ENCODE peak calls at places on chromosomes 3 and 15, in ten cellular contexts. One of them, this sample, is unnamed.

GRCh38 chr15:94177112-94177511 is 54.2 kb upstream of the MCTP2 start:
- DNase-seq in activated naive CD4-positive, alpha-beta T cell: no peak
- DNase-seq in DMS53: no peak
- DNase-seq in cerebellar cortex: no peak
- DNase-seq in CD4-positive, CD25-positive, alpha-beta regulatory T cell: no peak
- DNase-seq in NCI-H460: no peak
- DNase-seq in aorta: no peak
- DNase-seq in A172: no peak
- DNase-seq in activated effector memory CD4-positive, alpha-beta T cell treated with Interleukin-2 at 50 U/mL for 16 hours: no peak
- DNase-seq in BJ: no peak
- DNase-seq in this sample: no peak

GRCh38 chr3:150599611-150600297 is 3.4 kb upstream of the SELENOT start:
- DNase-seq in NCI-H460: no peak
- DNase-seq in CD4-positive, CD25-positive, alpha-beta regulatory T cell: no peak
- DNase-seq in cerebellar cortex: no peak
- DNase-seq in activated naive CD4-positive, alpha-beta T cell: no peak
- DNase-seq in aorta: no peak
- DNase-seq in A172: peak; percentile 90
- DNase-seq in activated effector memory CD4-positive, alpha-beta T cell treated with Interleukin-2 at 50 U/mL for 16 hours: no peak
- DNase-seq in BJ: peak; percentile 28
- DNase-seq in DMS53: no peak
- DNase-seq in this sample: no peak

GRCh38 chr3:69690-70089 is 126.9 kb upstream of the CHL1 start:
- DNase-seq in aorta: no peak
- DNase-seq in CD4-positive, CD25-positive, alpha-beta regulatory T cell: no peak
- DNase-seq in activated naive CD4-positive, alpha-beta T cell: no peak
- DNase-seq in BJ: no peak
- DNase-seq in NCI-H460: peak; percentile 83
- DNase-seq in DMS53: no peak
- DNase-seq in cerebellar cortex: no peak
- DNase-seq in activated effector memory CD4-positive, alpha-beta T cell treated with Interleukin-2 at 50 U/mL for 16 hours: no peak
- DNase-seq in A172: no peak
- DNase-seq in this sample: no peak

GRCh38 chr3:24520101-24520495 is 25.4 kb upstream of the THRB start:
- DNase-seq in DMS53: no peak
- DNase-seq in NCI-H460: no peak
- DNase-seq in cerebellar cortex: no peak
- DNase-seq in BJ: no peak
- DNase-seq in activated naive CD4-positive, alpha-beta T cell: no peak
- DNase-seq in CD4-positive, CD25-positive, alpha-beta regulatory T cell: no peak
- DNase-seq in activated effector memory CD4-positive, alpha-beta T cell treated with Interleukin-2 at 50 U/mL for 16 hours: no peak
- DNase-seq in aorta: no peak
- DNase-seq in A172: no peak
- DNase-seq in this sample: no peak

GRCh38 chr15:36527512-36528162 is 51.8 kb upstream of the CDIN1 start:
- DNase-seq in activated effector memory CD4-positive, alpha-beta T cell treated with Interleukin-2 at 50 U/mL for 16 hours: no peak
- DNase-seq in aorta: no peak
- DNase-seq in A172: no peak
- DNase-seq in NCI-H460: no peak
- DNase-seq in cerebellar cortex: no peak
- DNase-seq in DMS53: no peak
- DNase-seq in CD4-positive, CD25-positive, alpha-beta regulatory T cell: no peak
- DNase-seq in activated naive CD4-positive, alpha-beta T cell: no peak
- DNase-seq in BJ: no peak
- DNase-seq in this sample: no peak

GRCh38 chr3:148583793-148584192 is 113.9 kb upstream of the AGTR1 start:
- DNase-seq in DMS53: no peak
- DNase-seq in activated naive CD4-positive, alpha-beta T cell: no peak
- DNase-seq in activated effector memory CD4-positive, alpha-beta T cell treated with Interleukin-2 at 50 U/mL for 16 hours: no peak
- DNase-seq in aorta: no peak
- DNase-seq in BJ: no peak
- DNase-seq in cerebellar cortex: no peak
- DNase-seq in A172: no peak
- DNase-seq in CD4-positive, CD25-positive, alpha-beta regulatory T cell: no peak
- DNase-seq in NCI-H460: no peak
- DNase-seq in this sample: no peak

GRCh38 chr3:149971403-149972075 is 844 bp upstream of the PFN2 start:
- DNase-seq in activated naive CD4-positive, alpha-beta T cell: no peak
- DNase-seq in NCI-H460: no peak
- DNase-seq in A172: peak; percentile 61
- DNase-seq in BJ: no peak
- DNase-seq in CD4-positive, CD25-positive, alpha-beta regulatory T cell: peak; percentile 34
- DNase-seq in aorta: peak; percentile 77
- DNase-seq in DMS53: peak; percentile 90
- DNase-seq in cerebellar cortex: peak; percentile 72
- DNase-seq in activated effector memory CD4-positive, alpha-beta T cell treated with Interleukin-2 at 50 U/mL for 16 hours: peak; percentile 17
- DNase-seq in this sample: peak; percentile 87

GRCh38 chr3:54003136-54003535 is 111.5 kb upstream of the SELENOK start:
- DNase-seq in cerebellar cortex: no peak
- DNase-seq in BJ: no peak
- DNase-seq in activated naive CD4-positive, alpha-beta T cell: no peak
- DNase-seq in CD4-positive, CD25-positive, alpha-beta regulatory T cell: no peak
- DNase-seq in A172: no peak
- DNase-seq in activated effector memory CD4-positive, alpha-beta T cell treated with Interleukin-2 at 50 U/mL for 16 hours: no peak
- DNase-seq in NCI-H460: no peak
- DNase-seq in aorta: no peak
- DNase-seq in DMS53: no peak
- DNase-seq in this sample: no peak

GRCh38 chr3:54870423-54870822 is 57.4 kb downstream of the LRTM1 start:
- DNase-seq in BJ: peak; percentile 88
- DNase-seq in cerebellar cortex: peak; percentile 34
- DNase-seq in A172: peak; percentile 95
- DNase-seq in CD4-positive, CD25-positive, alpha-beta regulatory T cell: no peak
- DNase-seq in aorta: no peak
- DNase-seq in DMS53: peak; percentile 50
- DNase-seq in NCI-H460: peak; percentile 12
- DNase-seq in activated naive CD4-positive, alpha-beta T cell: no peak
- DNase-seq in activated effector memory CD4-positive, alpha-beta T cell treated with Interleukin-2 at 50 U/mL for 16 hours: no peak
- DNase-seq in this sample: no peak

GRCh38 chr15:99916668-99917223 is 183.5 kb upstream of the LYSMD4 start:
- DNase-seq in cerebellar cortex: no peak
- DNase-seq in activated effector memory CD4-positive, alpha-beta T cell treated with Interleukin-2 at 50 U/mL for 16 hours: no peak
- DNase-seq in A172: no peak
- DNase-seq in CD4-positive, CD25-positive, alpha-beta regulatory T cell: no peak
- DNase-seq in DMS53: no peak
- DNase-seq in aorta: no peak
- DNase-seq in NCI-H460: no peak
- DNase-seq in activated naive CD4-positive, alpha-beta T cell: no peak
- DNase-seq in BJ: no peak
- DNase-seq in this sample: no peak

GRCh38 chr15:30859091-30859874 is 44.4 kb upstream of the FAN1 start:
- DNase-seq in aorta: no peak
- DNase-seq in NCI-H460: no peak
- DNase-seq in activated naive CD4-positive, alpha-beta T cell: no peak
- DNase-seq in cerebellar cortex: peak; percentile 18
- DNase-seq in DMS53: no peak
- DNase-seq in BJ: peak; percentile 9
- DNase-seq in CD4-positive, CD25-positive, alpha-beta regulatory T cell: peak; percentile 30
- DNase-seq in A172: peak; percentile 11
- DNase-seq in activated effector memory CD4-positive, alpha-beta T cell treated with Interleukin-2 at 50 U/mL for 16 hours: no peak
- DNase-seq in this sample: no peak

GRCh38 chr15:37789881-37790280 is 144.6 kb upstream of the TMCO5A start:
- DNase-seq in activated effector memory CD4-positive, alpha-beta T cell treated with Interleukin-2 at 50 U/mL for 16 hours: no peak
- DNase-seq in A172: peak; percentile 48
- DNase-seq in cerebellar cortex: no peak
- DNase-seq in aorta: no peak
- DNase-seq in CD4-positive, CD25-positive, alpha-beta regulatory T cell: no peak
- DNase-seq in BJ: peak; percentile 26
- DNase-seq in NCI-H460: no peak
- DNase-seq in activated naive CD4-positive, alpha-beta T cell: no peak
- DNase-seq in DMS53: peak; percentile 37
- DNase-seq in this sample: no peak

GRCh38 chr3:35664460-35664919 is 25.2 kb downstream of the ARPP21 start:
- DNase-seq in A172: peak; percentile 46
- DNase-seq in BJ: no peak
- DNase-seq in cerebellar cortex: peak; percentile 76
- DNase-seq in NCI-H460: no peak
- DNase-seq in aorta: peak; percentile 46
- DNase-seq in DMS53: peak; percentile 86
- DNase-seq in CD4-positive, CD25-positive, alpha-beta regulatory T cell: no peak
- DNase-seq in activated naive CD4-positive, alpha-beta T cell: no peak
- DNase-seq in activated effector memory CD4-positive, alpha-beta T cell treated with Interleukin-2 at 50 U/mL for 16 hours: no peak
- DNase-seq in this sample: peak; percentile 84

GRCh38 chr3:159757341-159758060 is 231.1 kb upstream of the IL12A start:
- DNase-seq in aorta: no peak
- DNase-seq in cerebellar cortex: no peak
- DNase-seq in NCI-H460: no peak
- DNase-seq in activated naive CD4-positive, alpha-beta T cell: no peak
- DNase-seq in A172: peak; percentile 61
- DNase-seq in activated effector memory CD4-positive, alpha-beta T cell treated with Interleukin-2 at 50 U/mL for 16 hours: no peak
- DNase-seq in DMS53: no peak
- DNase-seq in BJ: no peak
- DNase-seq in CD4-positive, CD25-positive, alpha-beta regulatory T cell: no peak
- DNase-seq in this sample: no peak

GRCh38 chr15:62262305-62262941 is 97.3 kb upstream of the C2CD4B start:
- DNase-seq in aorta: no peak
- DNase-seq in A172: no peak
- DNase-seq in CD4-positive, CD25-positive, alpha-beta regulatory T cell: no peak
- DNase-seq in NCI-H460: no peak
- DNase-seq in BJ: no peak
- DNase-seq in activated naive CD4-positive, alpha-beta T cell: no peak
- DNase-seq in activated effector memory CD4-positive, alpha-beta T cell treated with Interleukin-2 at 50 U/mL for 16 hours: no peak
- DNase-seq in cerebellar cortex: no peak
- DNase-seq in DMS53: peak; percentile 21
- DNase-seq in this sample: no peak

GRCh38 chr15:78390823-78391222 is 47.2 kb upstream of the IREB2 start:
- DNase-seq in BJ: peak; percentile 91
- DNase-seq in DMS53: no peak
- DNase-seq in activated naive CD4-positive, alpha-beta T cell: no peak
- DNase-seq in NCI-H460: no peak
- DNase-seq in cerebellar cortex: no peak
- DNase-seq in aorta: no peak
- DNase-seq in activated effector memory CD4-positive, alpha-beta T cell treated with Interleukin-2 at 50 U/mL for 16 hours: no peak
- DNase-seq in A172: no peak
- DNase-seq in CD4-positive, CD25-positive, alpha-beta regulatory T cell: no peak
- DNase-seq in this sample: no peak

GRCh38 chr3:153289334-153289808 is 127.3 kb downstream of the RAP2B start:
- DNase-seq in DMS53: no peak
- DNase-seq in NCI-H460: peak; percentile 41
- DNase-seq in activated naive CD4-positive, alpha-beta T cell: no peak
- DNase-seq in A172: peak; percentile 79
- DNase-seq in BJ: no peak
- DNase-seq in aorta: no peak
- DNase-seq in cerebellar cortex: no peak
- DNase-seq in CD4-positive, CD25-positive, alpha-beta regulatory T cell: no peak
- DNase-seq in activated effector memory CD4-positive, alpha-beta T cell treated with Interleukin-2 at 50 U/mL for 16 hours: no peak
- DNase-seq in this sample: no peak

GRCh38 chr3:171770689-171771620 is 39.3 kb downstream of the PLD1 start:
- DNase-seq in CD4-positive, CD25-positive, alpha-beta regulatory T cell: no peak
- DNase-seq in BJ: no peak
- DNase-seq in A172: peak; percentile 76
- DNase-seq in activated naive CD4-positive, alpha-beta T cell: no peak
- DNase-seq in activated effector memory CD4-positive, alpha-beta T cell treated with Interleukin-2 at 50 U/mL for 16 hours: no peak
- DNase-seq in aorta: no peak
- DNase-seq in NCI-H460: peak; percentile 59
- DNase-seq in DMS53: no peak
- DNase-seq in cerebellar cortex: no peak
- DNase-seq in this sample: no peak

This sample was measured in NCI-H187.